ENCODE peak calls at places on chromosomes 12 and 14, in five cellular contexts. One of them, this sample, is unnamed.

GRCh38 chr14:100406505-100407131 is 83.5 kb downstream of the SLC25A47 start:
- DNase-seq in hepatocyte: peak; percentile 60
- DNase-seq in neural crest cell: no peak
- DNase-seq in ovary: no peak
- DNase-seq in activated CD8-positive, alpha-beta memory T cell treated with anti-CD3 and anti-CD28 coated beads for 1 hour: no peak
- DNase-seq in this sample: no peak

GRCh38 chr14:80615831-80616230 is 325.7 kb downstream of the CEP128 start:
- DNase-seq in hepatocyte: no peak
- DNase-seq in neural crest cell: no peak
- DNase-seq in ovary: no peak
- DNase-seq in activated CD8-positive, alpha-beta memory T cell treated with anti-CD3 and anti-CD28 coated beads for 1 hour: no peak
- DNase-seq in this sample: no peak

GRCh38 chr14:104732355-104732804 is 8.4 kb downstream of the ADSS1 start:
- DNase-seq in activated CD8-positive, alpha-beta memory T cell treated with anti-CD3 and anti-CD28 coated beads for 1 hour: no peak
- DNase-seq in ovary: no peak
- DNase-seq in hepatocyte: no peak
- DNase-seq in neural crest cell: no peak
- DNase-seq in this sample: peak; percentile 73

GRCh38 chr14:52052289-52052943 is 16.4 kb downstream of the NID2 start:
- DNase-seq in neural crest cell: no peak
- DNase-seq in ovary: peak; percentile 33
- DNase-seq in hepatocyte: no peak
- DNase-seq in activated CD8-positive, alpha-beta memory T cell treated with anti-CD3 and anti-CD28 coated beads for 1 hour: no peak
- DNase-seq in this sample: no peak

GRCh38 chr14:101705733-101706508 is 55.6 kb upstream of the PPP2R5C start:
- DNase-seq in activated CD8-positive, alpha-beta memory T cell treated with anti-CD3 and anti-CD28 coated beads for 1 hour: peak; percentile 43
- DNase-seq in hepatocyte: peak; percentile 76
- DNase-seq in ovary: peak; percentile 33
- DNase-seq in neural crest cell: no peak
- DNase-seq in this sample: peak; percentile 78

GRCh38 chr12:64318605-64319004 is 72.0 kb downstream of the C12orf56 start:
- DNase-seq in ovary: no peak
- DNase-seq in neural crest cell: peak; percentile 3
- DNase-seq in activated CD8-positive, alpha-beta memory T cell treated with anti-CD3 and anti-CD28 coated beads for 1 hour: no peak
- DNase-seq in hepatocyte: peak; percentile 5
- DNase-seq in this sample: peak; percentile 28

GRCh38 chr14:82855912-82856381 is 1322.3 kb upstream of the SEL1L start:
- DNase-seq in ovary: no peak
- DNase-seq in neural crest cell: no peak
- DNase-seq in hepatocyte: peak; percentile 55
- DNase-seq in activated CD8-positive, alpha-beta memory T cell treated with anti-CD3 and anti-CD28 coated beads for 1 hour: no peak
- DNase-seq in this sample: no peak

GRCh38 chr12:55724940-55725309 is 3.9 kb downstream of the CD63 start:
- DNase-seq in hepatocyte: no peak
- DNase-seq in neural crest cell: no peak
- DNase-seq in ovary: no peak
- DNase-seq in activated CD8-positive, alpha-beta memory T cell treated with anti-CD3 and anti-CD28 coated beads for 1 hour: no peak
- DNase-seq in this sample: no peak

GRCh38 chr14:54025661-54026060 is 69.0 kb upstream of the BMP4 start:
- DNase-seq in ovary: no peak
- DNase-seq in neural crest cell: no peak
- DNase-seq in hepatocyte: no peak
- DNase-seq in activated CD8-positive, alpha-beta memory T cell treated with anti-CD3 and anti-CD28 coated beads for 1 hour: no peak
- DNase-seq in this sample: no peak

GRCh38 chr12:95701275-95701674 is 89.3 kb downstream of the NTN4 start:
- DNase-seq in ovary: no peak
- DNase-seq in hepatocyte: no peak
- DNase-seq in neural crest cell: no peak
- DNase-seq in activated CD8-positive, alpha-beta memory T cell treated with anti-CD3 and anti-CD28 coated beads for 1 hour: no peak
- DNase-seq in this sample: no peak

GRCh38 chr14:64119535-64119934 is 174.6 kb downstream of the ESR2 start:
- DNase-seq in activated CD8-positive, alpha-beta memory T cell treated with anti-CD3 and anti-CD28 coated beads for 1 hour: no peak
- DNase-seq in neural crest cell: no peak
- DNase-seq in hepatocyte: no peak
- DNase-seq in ovary: no peak
- DNase-seq in this sample: no peak

GRCh38 chr12:25320123-25321006 is 69.6 kb upstream of the KRAS start:
- DNase-seq in ovary: no peak
- DNase-seq in hepatocyte: peak; percentile 16
- DNase-seq in neural crest cell: no peak
- DNase-seq in activated CD8-positive, alpha-beta memory T cell treated with anti-CD3 and anti-CD28 coated beads for 1 hour: no peak
- DNase-seq in this sample: no peak

GRCh38 chr12:132373967-132374820 is 44.8 kb upstream of the GALNT9 start:
- DNase-seq in neural crest cell: no peak
- DNase-seq in hepatocyte: peak; percentile 44
- DNase-seq in activated CD8-positive, alpha-beta memory T cell treated with anti-CD3 and anti-CD28 coated beads for 1 hour: no peak
- DNase-seq in ovary: no peak
- DNase-seq in this sample: no peak

GRCh38 chr12:93122089-93122488 is 193.0 kb upstream of the EEA1 start:
- DNase-seq in neural crest cell: no peak
- DNase-seq in ovary: no peak
- DNase-seq in hepatocyte: no peak
- DNase-seq in activated CD8-positive, alpha-beta memory T cell treated with anti-CD3 and anti-CD28 coated beads for 1 hour: no peak
- DNase-seq in this sample: no peak

GRCh38 chr12:25629341-25629740 is 76.3 kb upstream of the LMNTD1 start:
- DNase-seq in neural crest cell: no peak
- DNase-seq in ovary: no peak
- DNase-seq in hepatocyte: no peak
- DNase-seq in activated CD8-positive, alpha-beta memory T cell treated with anti-CD3 and anti-CD28 coated beads for 1 hour: no peak
- DNase-seq in this sample: no peak

GRCh38 chr14:105486333-105486973 is at the start of gene CRIP1:
- DNase-seq in activated CD8-positive, alpha-beta memory T cell treated with anti-CD3 and anti-CD28 coated beads for 1 hour: no peak
- DNase-seq in neural crest cell: no peak
- DNase-seq in hepatocyte: no peak
- DNase-seq in ovary: no peak
- DNase-seq in this sample: no peak

GRCh38 chr12:104357431-104357952 is 54.0 kb downstream of the EID3 start:
- DNase-seq in neural crest cell: no peak
- DNase-seq in ovary: no peak
- DNase-seq in hepatocyte: no peak
- DNase-seq in activated CD8-positive, alpha-beta memory T cell treated with anti-CD3 and anti-CD28 coated beads for 1 hour: no peak
- DNase-seq in this sample: no peak

GRCh38 chr12:49703647-49704137 is 3.5 kb downstream of the FMNL3 start:
- DNase-seq in ovary: no peak
- DNase-seq in neural crest cell: no peak
- DNase-seq in activated CD8-positive, alpha-beta memory T cell treated with anti-CD3 and anti-CD28 coated beads for 1 hour: peak; percentile 17
- DNase-seq in hepatocyte: no peak
- DNase-seq in this sample: no peak

GRCh38 chr12:56676851-56677601 is 11.1 kb downstream of the PTGES3 start:
- DNase-seq in activated CD8-positive, alpha-beta memory T cell treated with anti-CD3 and anti-CD28 coated beads for 1 hour: no peak
- DNase-seq in ovary: no peak
- DNase-seq in neural crest cell: no peak
- DNase-seq in hepatocyte: no peak
- DNase-seq in this sample: no peak

GRCh38 chr14:70707138-70708038 is 65.7 kb downstream of the TTC9 start:
- DNase-seq in activated CD8-positive, alpha-beta memory T cell treated with anti-CD3 and anti-CD28 coated beads for 1 hour: no peak
- DNase-seq in neural crest cell: no peak
- DNase-seq in ovary: no peak
- DNase-seq in hepatocyte: peak; percentile 57
- DNase-seq in this sample: no peak

GRCh38 chr14:89748004-89748403 is 206.5 kb downstream of the EFCAB11 start:
- DNase-seq in activated CD8-positive, alpha-beta memory T cell treated with anti-CD3 and anti-CD28 coated beads for 1 hour: no peak
- DNase-seq in neural crest cell: no peak
- DNase-seq in hepatocyte: no peak
- DNase-seq in ovary: no peak
- DNase-seq in this sample: no peak

GRCh38 chr12:120940799-120941198 is 36.6 kb upstream of the SPPL3 start:
- DNase-seq in ovary: no peak
- DNase-seq in activated CD8-positive, alpha-beta memory T cell treated with anti-CD3 and anti-CD28 coated beads for 1 hour: no peak
- DNase-seq in hepatocyte: no peak
- DNase-seq in neural crest cell: no peak
- DNase-seq in this sample: no peak

GRCh38 chr12:8123124-8123888 is at the start of gene CLEC4A:
- DNase-seq in ovary: no peak
- DNase-seq in hepatocyte: no peak
- DNase-seq in activated CD8-positive, alpha-beta memory T cell treated with anti-CD3 and anti-CD28 coated beads for 1 hour: no peak
- DNase-seq in neural crest cell: no peak
- DNase-seq in this sample: no peak

GRCh38 chr12:120381752-120382419 is 12.9 kb upstream of the MSI1 start:
- DNase-seq in hepatocyte: peak; percentile 74
- DNase-seq in activated CD8-positive, alpha-beta memory T cell treated with anti-CD3 and anti-CD28 coated beads for 1 hour: no peak
- DNase-seq in neural crest cell: no peak
- DNase-seq in ovary: no peak
- DNase-seq in this sample: no peak

GRCh38 chr14:32313977-32314376 is 15.1 kb upstream of the AKAP6 start:
- DNase-seq in activated CD8-positive, alpha-beta memory T cell treated with anti-CD3 and anti-CD28 coated beads for 1 hour: no peak
- DNase-seq in hepatocyte: no peak
- DNase-seq in neural crest cell: no peak
- DNase-seq in ovary: no peak
- DNase-seq in this sample: no peak

GRCh38 chr12:117884161-117884560 is 84.6 kb downstream of the KSR2 start:
- DNase-seq in activated CD8-positive, alpha-beta memory T cell treated with anti-CD3 and anti-CD28 coated beads for 1 hour: no peak
- DNase-seq in neural crest cell: no peak
- DNase-seq in hepatocyte: no peak
- DNase-seq in ovary: no peak
- DNase-seq in this sample: no peak

GRCh38 chr14:70177092-70177491 is 11.7 kb downstream of the SLC8A3 start:
- DNase-seq in activated CD8-positive, alpha-beta memory T cell treated with anti-CD3 and anti-CD28 coated beads for 1 hour: no peak
- DNase-seq in neural crest cell: no peak
- DNase-seq in ovary: no peak
- DNase-seq in hepatocyte: no peak
- DNase-seq in this sample: no peak

GRCh38 chr12:31931796-31932715 is 27.2 kb upstream of the RESF1 start:
- DNase-seq in activated CD8-positive, alpha-beta memory T cell treated with anti-CD3 and anti-CD28 coated beads for 1 hour: peak; percentile 11
- DNase-seq in neural crest cell: no peak
- DNase-seq in ovary: no peak
- DNase-seq in hepatocyte: no peak
- DNase-seq in this sample: no peak

GRCh38 chr12:124703852-124704251 is 136.4 kb upstream of the NCOR2 start:
- DNase-seq in neural crest cell: no peak
- DNase-seq in ovary: no peak
- DNase-seq in activated CD8-positive, alpha-beta memory T cell treated with anti-CD3 and anti-CD28 coated beads for 1 hour: no peak
- DNase-seq in hepatocyte: no peak
- DNase-seq in this sample: no peak

GRCh38 chr14:75306917-75307699 is 28.5 kb downstream of the FOS start:
- DNase-seq in activated CD8-positive, alpha-beta memory T cell treated with anti-CD3 and anti-CD28 coated beads for 1 hour: no peak
- DNase-seq in ovary: no peak
- DNase-seq in neural crest cell: no peak
- DNase-seq in hepatocyte: peak; percentile 50
- DNase-seq in this sample: no peak

GRCh38 chr14:96221109-96221650 is 16.5 kb downstream of the BDKRB2 start:
- DNase-seq in activated CD8-positive, alpha-beta memory T cell treated with anti-CD3 and anti-CD28 coated beads for 1 hour: no peak
- DNase-seq in neural crest cell: no peak
- DNase-seq in hepatocyte: no peak
- DNase-seq in ovary: no peak
- DNase-seq in this sample: no peak

GRCh38 chr12:107684990-107685359 is 624 bp upstream of the PWP1 start:
- DNase-seq in neural crest cell: no peak
- DNase-seq in ovary: no peak
- DNase-seq in activated CD8-positive, alpha-beta memory T cell treated with anti-CD3 and anti-CD28 coated beads for 1 hour: no peak
- DNase-seq in hepatocyte: peak; percentile 70
- DNase-seq in this sample: no peak

GRCh38 chr12:49539406-49540228 is 787 bp downstream of the KCNH3 start:
- DNase-seq in activated CD8-positive, alpha-beta memory T cell treated with anti-CD3 and anti-CD28 coated beads for 1 hour: no peak
- DNase-seq in hepatocyte: peak; percentile 7
- DNase-seq in ovary: no peak
- DNase-seq in neural crest cell: no peak
- DNase-seq in this sample: no peak

GRCh38 chr12:98594050-98594853 is 766 bp downstream of the SLC25A3 start:
- DNase-seq in ovary: no peak
- DNase-seq in hepatocyte: peak; percentile 59
- DNase-seq in neural crest cell: no peak
- DNase-seq in activated CD8-positive, alpha-beta memory T cell treated with anti-CD3 and anti-CD28 coated beads for 1 hour: no peak
- DNase-seq in this sample: peak; percentile 91

GRCh38 chr14:100593751-100594624 is 6.8 kb upstream of the BEGAIN start:
- DNase-seq in ovary: no peak
- DNase-seq in activated CD8-positive, alpha-beta memory T cell treated with anti-CD3 and anti-CD28 coated beads for 1 hour: no peak
- DNase-seq in hepatocyte: no peak
- DNase-seq in neural crest cell: no peak
- DNase-seq in this sample: peak; percentile 77

GRCh38 chr14:90439874-90440442 is 43.1 kb downstream of the CALM1 start:
- DNase-seq in neural crest cell: no peak
- DNase-seq in hepatocyte: no peak
- DNase-seq in activated CD8-positive, alpha-beta memory T cell treated with anti-CD3 and anti-CD28 coated beads for 1 hour: no peak
- DNase-seq in ovary: no peak
- DNase-seq in this sample: no peak

GRCh38 chr12:80862606-80863005 is 75.1 kb downstream of the LIN7A start:
- DNase-seq in ovary: no peak
- DNase-seq in activated CD8-positive, alpha-beta memory T cell treated with anti-CD3 and anti-CD28 coated beads for 1 hour: no peak
- DNase-seq in neural crest cell: no peak
- DNase-seq in hepatocyte: no peak
- DNase-seq in this sample: no peak

GRCh38 chr12:70243510-70244331 is 488 bp downstream of the CNOT2 start:
- DNase-seq in activated CD8-positive, alpha-beta memory T cell treated with anti-CD3 and anti-CD28 coated beads for 1 hour: peak; percentile 47
- DNase-seq in hepatocyte: peak; percentile 85
- DNase-seq in ovary: peak; percentile 74
- DNase-seq in neural crest cell: peak; percentile 56
- DNase-seq in this sample: no peak

GRCh38 chr12:122849352-122850047 is 14.2 kb downstream of the HIP1R start:
- DNase-seq in hepatocyte: no peak
- DNase-seq in neural crest cell: no peak
- DNase-seq in activated CD8-positive, alpha-beta memory T cell treated with anti-CD3 and anti-CD28 coated beads for 1 hour: no peak
- DNase-seq in ovary: no peak
- DNase-seq in this sample: peak; percentile 57

This sample was measured in upper lobe of left lung.